ENCODE peak calls at places on chromosomes 13 and 19, in six cellular contexts. One of them, this sample, is unnamed. For H3K4me1, the result is how much of the 10 kb centered on the place peaks cover.

GRCh38 chr19:33445752-33446070 is 72.2 kb downstream of the CEBPG start:
- DNase-seq in heart left ventricle: peak
- DNase-seq in CD4-positive, CD25-positive, alpha-beta regulatory T cell: no peak
- DNase-seq in GM23248: no peak
- DNase-seq in effector memory CD4-positive, alpha-beta T cell: no peak
- DNase-seq in CD8-positive, alpha-beta T cell: no peak
- DNase-seq in this sample: no peak

GRCh38 chr13:45142440-45143345 is 22.4 kb downstream of the GTF2F2 start:
- DNase-seq in heart left ventricle: no peak
- DNase-seq in CD4-positive, CD25-positive, alpha-beta regulatory T cell: no peak
- DNase-seq in GM23248: peak
- DNase-seq in CD8-positive, alpha-beta T cell: no peak
- DNase-seq in effector memory CD4-positive, alpha-beta T cell: no peak
- DNase-seq in this sample: no peak

GRCh38 chr13:59409651-59410200 is 754.0 kb downstream of the DIAPH3 start:
- DNase-seq in CD4-positive, CD25-positive, alpha-beta regulatory T cell: no peak
- DNase-seq in effector memory CD4-positive, alpha-beta T cell: no peak
- DNase-seq in heart left ventricle: no peak
- DNase-seq in CD8-positive, alpha-beta T cell: no peak
- DNase-seq in GM23248: no peak
- DNase-seq in this sample: no peak

GRCh38 chr13:51221674-51222509 is at the start of gene FAM124A:
- DNase-seq in CD8-positive, alpha-beta T cell: no peak
- DNase-seq in CD4-positive, CD25-positive, alpha-beta regulatory T cell: peak
- DNase-seq in effector memory CD4-positive, alpha-beta T cell: no peak
- DNase-seq in GM23248: peak
- DNase-seq in heart left ventricle: peak
- DNase-seq in this sample: no peak

GRCh38 chr13:23378009-23378632 is 55.4 kb downstream of the SACS start:
- DNase-seq in CD4-positive, CD25-positive, alpha-beta regulatory T cell: peak
- DNase-seq in heart left ventricle: no peak
- DNase-seq in GM23248: peak
- DNase-seq in effector memory CD4-positive, alpha-beta T cell: peak
- DNase-seq in CD8-positive, alpha-beta T cell: no peak
- DNase-seq in this sample: no peak

GRCh38 chr19:7272856-7273578 is 21.2 kb downstream of the INSR start:
- DNase-seq in effector memory CD4-positive, alpha-beta T cell: no peak
- DNase-seq in CD8-positive, alpha-beta T cell: no peak
- DNase-seq in CD4-positive, CD25-positive, alpha-beta regulatory T cell: no peak
- DNase-seq in GM23248: peak
- DNase-seq in heart left ventricle: no peak
- DNase-seq in this sample: no peak

GRCh38 chr19:6690160-6690885 is 20.4 kb upstream of the TNFSF14 start:
- DNase-seq in GM23248: no peak
- DNase-seq in effector memory CD4-positive, alpha-beta T cell: no peak
- DNase-seq in CD8-positive, alpha-beta T cell: no peak
- DNase-seq in heart left ventricle: no peak
- DNase-seq in CD4-positive, CD25-positive, alpha-beta regulatory T cell: no peak
- DNase-seq in this sample: no peak

GRCh38 chr13:102347490-102347889 is 54.4 kb downstream of the FGF14 start:
- DNase-seq in CD8-positive, alpha-beta T cell: no peak
- DNase-seq in heart left ventricle: no peak
- DNase-seq in GM23248: no peak
- DNase-seq in CD4-positive, CD25-positive, alpha-beta regulatory T cell: no peak
- DNase-seq in effector memory CD4-positive, alpha-beta T cell: no peak
- DNase-seq in this sample: no peak

GRCh38 chr13:60620611-60621395 is 223.8 kb downstream of the TDRD3 start:
- DNase-seq in effector memory CD4-positive, alpha-beta T cell: no peak
- DNase-seq in CD4-positive, CD25-positive, alpha-beta regulatory T cell: no peak
- DNase-seq in GM23248: peak
- DNase-seq in CD8-positive, alpha-beta T cell: no peak
- DNase-seq in heart left ventricle: no peak
- DNase-seq in this sample: no peak

GRCh38 chr19:49343127-49343526 is 7.9 kb downstream of the CD37 start:
- DNase-seq in heart left ventricle: no peak
- DNase-seq in effector memory CD4-positive, alpha-beta T cell: no peak
- DNase-seq in CD4-positive, CD25-positive, alpha-beta regulatory T cell: no peak
- DNase-seq in GM23248: no peak
- DNase-seq in CD8-positive, alpha-beta T cell: no peak
- DNase-seq in this sample: no peak

GRCh38 chr19:1843116-1843515 is 5.2 kb downstream of the REXO1 start:
- DNase-seq in CD4-positive, CD25-positive, alpha-beta regulatory T cell: no peak
- DNase-seq in heart left ventricle: no peak
- DNase-seq in CD8-positive, alpha-beta T cell: no peak
- DNase-seq in GM23248: no peak
- DNase-seq in effector memory CD4-positive, alpha-beta T cell: no peak
- DNase-seq in this sample: no peak

GRCh38 chr19:39463403-39463802 is 17.2 kb upstream of the TIMM50 start:
- DNase-seq in CD8-positive, alpha-beta T cell: no peak
- DNase-seq in effector memory CD4-positive, alpha-beta T cell: no peak
- DNase-seq in GM23248: no peak
- DNase-seq in CD4-positive, CD25-positive, alpha-beta regulatory T cell: no peak
- DNase-seq in heart left ventricle: no peak
- DNase-seq in this sample: no peak

GRCh38 chr19:33734913-33735312 is 61.8 kb upstream of the KCTD15 start:
- DNase-seq in CD4-positive, CD25-positive, alpha-beta regulatory T cell: no peak
- DNase-seq in effector memory CD4-positive, alpha-beta T cell: no peak
- DNase-seq in heart left ventricle: no peak
- DNase-seq in GM23248: no peak
- DNase-seq in CD8-positive, alpha-beta T cell: no peak
- DNase-seq in this sample: no peak

GRCh38 chr13:63393112-63393511 is 1977.5 kb upstream of the PCDH20 start:
- DNase-seq in heart left ventricle: no peak
- DNase-seq in CD8-positive, alpha-beta T cell: no peak
- DNase-seq in GM23248: no peak
- DNase-seq in CD4-positive, CD25-positive, alpha-beta regulatory T cell: no peak
- DNase-seq in effector memory CD4-positive, alpha-beta T cell: no peak
- DNase-seq in this sample: no peak

GRCh38 chr13:31468114-31468902 is 268.5 kb downstream of the B3GLCT start:
- DNase-seq in CD4-positive, CD25-positive, alpha-beta regulatory T cell: no peak
- DNase-seq in GM23248: no peak
- DNase-seq in effector memory CD4-positive, alpha-beta T cell: no peak
- DNase-seq in CD8-positive, alpha-beta T cell: no peak
- DNase-seq in heart left ventricle: no peak
- DNase-seq in this sample: no peak

GRCh38 chr19:49133621-49134454 is 14.5 kb downstream of the PPFIA3 start:
- DNase-seq in GM23248: peak
- DNase-seq in effector memory CD4-positive, alpha-beta T cell: no peak
- DNase-seq in CD8-positive, alpha-beta T cell: no peak
- DNase-seq in CD4-positive, CD25-positive, alpha-beta regulatory T cell: peak
- DNase-seq in heart left ventricle: peak
- DNase-seq in this sample: peak

GRCh38 chr13:20392530-20392929 is 133.1 kb downstream of the CRYL1 start:
- DNase-seq in GM23248: no peak
- DNase-seq in heart left ventricle: no peak
- DNase-seq in CD8-positive, alpha-beta T cell: no peak
- DNase-seq in effector memory CD4-positive, alpha-beta T cell: no peak
- DNase-seq in CD4-positive, CD25-positive, alpha-beta regulatory T cell: peak
- DNase-seq in this sample: no peak

GRCh38 chr13:76086729-76087128 is 450.6 kb downstream of the LMO7 start:
- DNase-seq in CD4-positive, CD25-positive, alpha-beta regulatory T cell: no peak
- DNase-seq in GM23248: no peak
- DNase-seq in effector memory CD4-positive, alpha-beta T cell: no peak
- DNase-seq in heart left ventricle: no peak
- DNase-seq in CD8-positive, alpha-beta T cell: no peak
- DNase-seq in this sample: no peak

GRCh38 chr13:26024558-26024957 is 27.3 kb downstream of the SHISA2 start:
- DNase-seq in effector memory CD4-positive, alpha-beta T cell: no peak
- DNase-seq in CD8-positive, alpha-beta T cell: no peak
- DNase-seq in heart left ventricle: no peak
- DNase-seq in CD4-positive, CD25-positive, alpha-beta regulatory T cell: no peak
- DNase-seq in GM23248: no peak
- DNase-seq in this sample: no peak

GRCh38 chr13:57408312-57408711 is 223.2 kb upstream of the PCDH17 start:
- DNase-seq in heart left ventricle: no peak
- DNase-seq in GM23248: no peak
- DNase-seq in CD8-positive, alpha-beta T cell: no peak
- DNase-seq in effector memory CD4-positive, alpha-beta T cell: no peak
- DNase-seq in CD4-positive, CD25-positive, alpha-beta regulatory T cell: no peak
- DNase-seq in this sample: no peak

GRCh38 chr19:34220472-34221063 is 33.8 kb upstream of the GARRE1 start:
- DNase-seq in CD4-positive, CD25-positive, alpha-beta regulatory T cell: peak
- DNase-seq in GM23248: peak
- DNase-seq in effector memory CD4-positive, alpha-beta T cell: peak
- DNase-seq in CD8-positive, alpha-beta T cell: peak
- DNase-seq in heart left ventricle: no peak
- DNase-seq in this sample: peak

GRCh38 chr19:29084266-29084665 is 128.7 kb downstream of the UQCRFS1 start:
- DNase-seq in effector memory CD4-positive, alpha-beta T cell: no peak
- DNase-seq in heart left ventricle: no peak
- DNase-seq in CD4-positive, CD25-positive, alpha-beta regulatory T cell: no peak
- DNase-seq in GM23248: peak
- DNase-seq in CD8-positive, alpha-beta T cell: no peak
- DNase-seq in this sample: peak

GRCh38 chr13:97273341-97273831 is 51.3 kb downstream of the MBNL2 start:
- DNase-seq in effector memory CD4-positive, alpha-beta T cell: no peak
- DNase-seq in GM23248: peak
- DNase-seq in CD4-positive, CD25-positive, alpha-beta regulatory T cell: no peak
- DNase-seq in heart left ventricle: no peak
- DNase-seq in CD8-positive, alpha-beta T cell: no peak
- DNase-seq in this sample: no peak
- H3K4me1 ChIP-seq in effector memory CD4-positive, alpha-beta T cell: under half
- H3K4me1 ChIP-seq in GM23248: half or more
- H3K4me1 ChIP-seq in CD4-positive, CD25-positive, alpha-beta regulatory T cell: under half
- H3K4me1 ChIP-seq in heart left ventricle: under half
- H3K4me1 ChIP-seq in CD8-positive, alpha-beta T cell: under half
- H3K4me1 ChIP-seq in this sample: under half

GRCh38 chr13:99467764-99468163 is 33.5 kb upstream of the TM9SF2 start:
- DNase-seq in effector memory CD4-positive, alpha-beta T cell: no peak
- DNase-seq in GM23248: peak
- DNase-seq in CD8-positive, alpha-beta T cell: no peak
- DNase-seq in CD4-positive, CD25-positive, alpha-beta regulatory T cell: no peak
- DNase-seq in heart left ventricle: no peak
- DNase-seq in this sample: no peak

GRCh38 chr13:99468971-99469545 is 32.2 kb upstream of the TM9SF2 start:
- DNase-seq in GM23248: peak
- DNase-seq in effector memory CD4-positive, alpha-beta T cell: no peak
- DNase-seq in heart left ventricle: no peak
- DNase-seq in CD4-positive, CD25-positive, alpha-beta regulatory T cell: no peak
- DNase-seq in CD8-positive, alpha-beta T cell: no peak
- DNase-seq in this sample: no peak

GRCh38 chr13:99463998-99464397 is 37.3 kb upstream of the TM9SF2 start:
- DNase-seq in CD4-positive, CD25-positive, alpha-beta regulatory T cell: no peak
- DNase-seq in CD8-positive, alpha-beta T cell: no peak
- DNase-seq in effector memory CD4-positive, alpha-beta T cell: no peak
- DNase-seq in heart left ventricle: no peak
- DNase-seq in GM23248: no peak
- DNase-seq in this sample: no peak

GRCh38 chr13:99465454-99465853 is 35.8 kb upstream of the TM9SF2 start:
- DNase-seq in effector memory CD4-positive, alpha-beta T cell: no peak
- DNase-seq in CD8-positive, alpha-beta T cell: no peak
- DNase-seq in CD4-positive, CD25-positive, alpha-beta regulatory T cell: no peak
- DNase-seq in heart left ventricle: no peak
- DNase-seq in GM23248: no peak
- DNase-seq in this sample: no peak

GRCh38 chr13:99464441-99464949 is 36.8 kb upstream of the TM9SF2 start:
- DNase-seq in effector memory CD4-positive, alpha-beta T cell: no peak
- DNase-seq in CD8-positive, alpha-beta T cell: no peak
- DNase-seq in CD4-positive, CD25-positive, alpha-beta regulatory T cell: peak
- DNase-seq in GM23248: peak
- DNase-seq in heart left ventricle: no peak
- DNase-seq in this sample: no peak
- H3K4me1 ChIP-seq in effector memory CD4-positive, alpha-beta T cell: under half
- H3K4me1 ChIP-seq in CD8-positive, alpha-beta T cell: under half
- H3K4me1 ChIP-seq in CD4-positive, CD25-positive, alpha-beta regulatory T cell: under half
- H3K4me1 ChIP-seq in GM23248: under half
- H3K4me1 ChIP-seq in heart left ventricle: under half
- H3K4me1 ChIP-seq in this sample: under half

GRCh38 chr19:46715620-46716012 is 1.3 kb downstream of the PRKD2 start:
- DNase-seq in CD8-positive, alpha-beta T cell: no peak
- DNase-seq in CD4-positive, CD25-positive, alpha-beta regulatory T cell: peak
- DNase-seq in heart left ventricle: no peak
- DNase-seq in GM23248: no peak
- DNase-seq in effector memory CD4-positive, alpha-beta T cell: no peak
- DNase-seq in this sample: no peak

GRCh38 chr19:46716672-46717033 is 261 bp downstream of the PRKD2 start:
- DNase-seq in CD8-positive, alpha-beta T cell: no peak
- DNase-seq in heart left ventricle: no peak
- DNase-seq in CD4-positive, CD25-positive, alpha-beta regulatory T cell: no peak
- DNase-seq in effector memory CD4-positive, alpha-beta T cell: no peak
- DNase-seq in GM23248: peak
- DNase-seq in this sample: no peak

GRCh38 chr19:46714523-46715106 is 2.3 kb downstream of the PRKD2 start:
- DNase-seq in heart left ventricle: no peak
- DNase-seq in effector memory CD4-positive, alpha-beta T cell: no peak
- DNase-seq in CD4-positive, CD25-positive, alpha-beta regulatory T cell: peak
- DNase-seq in GM23248: peak
- DNase-seq in CD8-positive, alpha-beta T cell: peak
- DNase-seq in this sample: no peak

GRCh38 chr19:46717034-46717715 is at the start of gene PRKD2:
- DNase-seq in GM23248: peak
- DNase-seq in CD8-positive, alpha-beta T cell: peak
- DNase-seq in heart left ventricle: peak
- DNase-seq in CD4-positive, CD25-positive, alpha-beta regulatory T cell: peak
- DNase-seq in effector memory CD4-positive, alpha-beta T cell: peak
- DNase-seq in this sample: peak

DNA sequence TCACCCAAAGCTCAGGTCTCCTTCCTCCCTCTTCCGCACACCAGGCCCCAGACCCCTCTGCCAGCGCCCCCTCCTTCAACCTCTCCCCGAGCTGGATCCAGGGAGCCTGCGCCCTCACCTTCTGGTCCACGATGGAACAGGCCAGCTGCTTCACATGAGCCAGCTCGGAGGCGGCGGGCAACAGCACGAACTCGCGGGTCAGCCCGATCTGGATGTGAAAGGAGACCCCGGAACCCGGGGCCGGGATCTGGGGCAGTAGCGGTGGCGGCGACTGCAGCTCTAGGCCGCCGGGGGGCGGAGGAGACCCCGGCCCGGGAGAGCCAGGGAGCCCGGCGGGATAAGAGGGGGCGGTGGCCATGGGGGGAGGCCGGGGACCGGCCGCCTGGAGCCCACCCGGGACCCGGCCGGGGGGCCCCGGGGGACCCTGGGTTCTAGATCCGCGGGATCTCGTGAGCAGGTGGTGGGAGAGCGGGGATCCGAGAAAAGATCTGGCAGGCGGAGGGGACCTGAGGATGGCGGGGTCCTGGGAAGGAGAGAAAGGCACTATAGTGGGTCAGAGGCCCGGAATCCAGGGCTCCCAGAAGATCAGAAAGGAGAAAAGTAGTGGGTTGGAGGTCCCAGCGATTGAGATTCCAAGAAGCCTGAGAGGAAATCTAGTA is 772 bp downstream of the PRKD2 start:
- DNase-seq in CD4-positive, CD25-positive, alpha-beta regulatory T cell: peak
- DNase-seq in heart left ventricle: peak
- DNase-seq in GM23248: peak
- DNase-seq in effector memory CD4-positive, alpha-beta T cell: no peak
- DNase-seq in CD8-positive, alpha-beta T cell: no peak
- DNase-seq in this sample: no peak
- H3K4me1 ChIP-seq in CD4-positive, CD25-positive, alpha-beta regulatory T cell: half or more
- H3K4me1 ChIP-seq in heart left ventricle: under half
- H3K4me1 ChIP-seq in GM23248: under half
- H3K4me1 ChIP-seq in effector memory CD4-positive, alpha-beta T cell: under half
- H3K4me1 ChIP-seq in CD8-positive, alpha-beta T cell: under half
- H3K4me1 ChIP-seq in this sample: under half

DNA sequence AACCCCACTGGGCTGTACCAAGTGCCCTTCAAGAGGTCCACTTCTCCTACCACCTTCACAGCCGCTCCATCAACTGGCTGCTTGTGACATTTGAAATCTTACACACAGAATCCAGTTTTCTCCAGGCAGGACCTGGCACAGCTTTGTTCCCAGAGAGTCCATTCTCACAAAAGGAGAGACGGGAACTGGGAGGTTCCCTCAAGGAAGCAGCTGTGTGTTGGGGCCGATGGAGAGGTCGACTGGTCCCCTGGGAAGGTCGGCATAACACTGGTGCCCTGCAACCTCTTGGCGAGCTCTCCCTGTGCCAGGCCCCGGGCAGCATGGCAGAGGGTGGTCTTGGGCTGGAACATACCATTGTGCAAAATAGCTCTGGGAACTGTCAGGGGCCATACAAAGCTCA is 21.5 kb downstream of the ELL start:
- DNase-seq in GM23248: no peak
- DNase-seq in CD4-positive, CD25-positive, alpha-beta regulatory T cell: no peak
- DNase-seq in CD8-positive, alpha-beta T cell: no peak
- DNase-seq in effector memory CD4-positive, alpha-beta T cell: no peak
- DNase-seq in heart left ventricle: no peak
- DNase-seq in this sample: no peak
- H3K4me1 ChIP-seq in GM23248: under half
- H3K4me1 ChIP-seq in CD4-positive, CD25-positive, alpha-beta regulatory T cell: half or more
- H3K4me1 ChIP-seq in CD8-positive, alpha-beta T cell: half or more
- H3K4me1 ChIP-seq in effector memory CD4-positive, alpha-beta T cell: half or more
- H3K4me1 ChIP-seq in heart left ventricle: half or more
- H3K4me1 ChIP-seq in this sample: under half